ENCODE peak calls at places on chromosomes 13 and 19, in ten cellular contexts. I, X, Z, O, C, E, N, S, Q and M are unnamed samples.

GRCh38 chr13:43061496-43062280 is 38.3 kb downstream of the DNAJC15 start:
- DNase-seq in I (no peak), X (no peak), Z (no peak), O (peak; percentile 60), C (no peak), E (no peak), N (no peak), S (no peak), Q (no peak), M (no peak)

GRCh38 chr13:91133941-91134772 is 213.3 kb upstream of the MIR17HG start:
- DNase-seq in I (peak; percentile 29), X (peak; percentile 47), Z (peak; percentile 4), O (peak; percentile 61), C (peak; percentile 69), E (no peak), N (peak; percentile 57), S (peak; percentile 79), Q (no peak), M (peak; percentile 17)

GRCh38 chr19:18419699-18420460 is 682 bp downstream of the SSBP4 start:
- DNase-seq in I (peak; percentile 51), X (no peak), Z (peak; percentile 50), O (peak; percentile 35), C (peak; percentile 59), E (peak; percentile 66), N (no peak), S (no peak), Q (no peak), M (peak; percentile 20)

GRCh38 chr19:54179921-54180452 is 7.0 kb upstream of the TMC4 start:
- DNase-seq in I (no peak), X (no peak), Z (no peak), O (peak; percentile 16), C (no peak), E (no peak), N (peak; percentile 90), S (peak; percentile 72), Q (no peak), M (peak; percentile 59)

GRCh38 chr19:14559916-14560775 is 11.7 kb downstream of the NDUFB7 start:
- DNase-seq in I (no peak), X (no peak), Z (no peak), O (no peak), C (no peak), E (peak; percentile 76), N (no peak), S (no peak), Q (no peak), M (no peak)

GRCh38 chr19:5805465-5806132 is 732 bp downstream of the NRTN start:
- DNase-seq in I (no peak), X (peak; percentile 83), Z (peak; percentile 69), O (peak; percentile 82), C (peak; percentile 86), E (peak; percentile 83), N (peak; percentile 62), S (peak; percentile 36), Q (no peak), M (peak; percentile 84)

GRCh38 chr13:106533940-106534843 is 1.3 kb downstream of the EFNB2 start:
- DNase-seq in I (peak; percentile 40), X (peak; percentile 54), Z (peak; percentile 22), O (peak; percentile 56), C (peak; percentile 51), E (peak; percentile 69), N (no peak), S (peak; percentile 69), Q (no peak), M (no peak)

GRCh38 chr19:9917322-9917721 is 19.0 kb downstream of the OLFM2 start:
- DNase-seq in I (no peak), X (peak; percentile 50), Z (no peak), O (peak; percentile 85), C (peak; percentile 49), E (no peak), N (peak; percentile 61), S (peak; percentile 47), Q (no peak), M (no peak)

GRCh38 chr19:19075126-19075525 is 11.3 kb downstream of the SLC25A42 start:
- DNase-seq in I (no peak), X (no peak), Z (no peak), O (no peak), C (no peak), E (no peak), N (no peak), S (no peak), Q (no peak), M (no peak)

GRCh38 chr19:45730389-45731288 is at the start of gene FBXO46:
- DNase-seq in I (peak; percentile 97), X (peak; percentile 98), Z (peak; percentile 90), O (peak; percentile 95), C (peak; percentile 99), E (peak; percentile 97), N (peak; percentile 99), S (peak; percentile 99), Q (peak; percentile 94), M (peak; percentile 92)
- TF ChIP-seq CTCF in I (no peak), X (no peak), Z (no peak), O (peak; percentile 19), C (peak; percentile 44), E (no peak), N (no peak), S (peak; percentile 2), Q (peak; percentile 36), M (peak; percentile 15)

GRCh38 chr19:49056101-49056901 is 1.2 kb downstream of the CGB7 start:
- DNase-seq in I (peak; percentile 49), X (peak; percentile 62), Z (peak; percentile 56), O (peak; percentile 52), C (peak; percentile 70), E (peak; percentile 71), N (peak; percentile 64), S (peak; percentile 31), Q (no peak), M (peak; percentile 51)
- TF ChIP-seq CTCF in I (no peak), X (peak; percentile 44), Z (no peak), O (peak; percentile 18), C (peak; percentile 58), E (peak; percentile 29), N (peak; percentile 15), S (peak; percentile 18), Q (peak; percentile 52), M (peak; percentile 39)

GRCh38 chr13:72221276-72221962 is 354.4 kb upstream of the DACH1 start:
- DNase-seq in I (no peak), X (peak; percentile 40), Z (no peak), O (peak; percentile 59), C (peak; percentile 66), E (no peak), N (peak; percentile 24), S (peak; percentile 7), Q (no peak), M (no peak)
- TF ChIP-seq CTCF in I (no peak), X (peak; percentile 57), Z (no peak), O (peak; percentile 66), C (peak; percentile 82), E (no peak), N (peak; percentile 18), S (peak; percentile 44), Q (peak; percentile 55), M (peak; percentile 72)

GRCh38 chr13:76864259-76864658 is 21.9 kb downstream of the KCTD12 start:
- DNase-seq in I (no peak), X (no peak), Z (no peak), O (no peak), C (no peak), E (no peak), N (no peak), S (no peak), Q (no peak), M (no peak)

GRCh38 chr13:76868451-76868850 is 17.8 kb downstream of the KCTD12 start:
- DNase-seq in I (no peak), X (no peak), Z (no peak), O (no peak), C (no peak), E (no peak), N (no peak), S (no peak), Q (no peak), M (no peak)

GRCh38 chr13:76863022-76863421 is 23.2 kb downstream of the KCTD12 start:
- DNase-seq in I (no peak), X (no peak), Z (no peak), O (no peak), C (no peak), E (no peak), N (no peak), S (no peak), Q (no peak), M (no peak)

GRCh38 chr13:76865109-76865508 is 21.1 kb downstream of the KCTD12 start:
- DNase-seq in I (no peak), X (no peak), Z (no peak), O (no peak), C (no peak), E (no peak), N (no peak), S (no peak), Q (no peak), M (no peak)

GRCh38 chr13:76865996-76866503 is 20.2 kb downstream of the KCTD12 start:
- DNase-seq in I (no peak), X (no peak), Z (no peak), O (no peak), C (no peak), E (no peak), N (no peak), S (no peak), Q (no peak), M (no peak)
- TF ChIP-seq CTCF in I (no peak), X (no peak), Z (no peak), O (no peak), C (no peak), E (no peak), N (no peak), S (no peak), Q (no peak), M (no peak)

DNA sequence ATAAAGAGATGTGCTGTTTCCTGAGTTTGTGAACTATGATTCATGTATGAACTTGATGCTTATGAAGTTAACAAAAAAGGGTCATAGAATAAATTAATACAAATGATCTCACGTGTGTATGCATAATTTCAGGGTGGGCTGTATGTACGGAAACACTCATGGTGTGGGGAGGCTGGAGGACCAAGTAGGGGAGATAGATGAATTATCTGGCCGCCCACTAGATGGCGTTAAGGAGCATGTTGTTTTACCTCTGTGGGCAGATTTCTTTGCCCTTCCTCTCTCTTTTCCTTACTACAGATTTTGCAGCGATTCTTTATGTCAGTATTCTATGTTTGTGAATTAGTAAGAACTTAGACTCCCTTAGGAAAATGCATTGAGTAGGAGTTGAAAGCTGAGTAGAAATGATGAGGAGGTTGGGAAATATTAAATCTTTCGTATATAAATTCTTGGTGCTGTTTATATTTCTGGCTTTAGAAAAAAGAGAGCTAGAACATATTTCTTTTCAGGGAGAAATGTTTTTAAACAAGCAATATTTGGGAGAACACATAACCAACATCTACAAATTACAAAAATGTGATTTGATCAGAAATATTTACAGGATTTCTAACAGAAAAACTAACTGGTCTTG is 47.4 kb upstream of the TMTC4 start:
- DNase-seq in I (peak; percentile 35), X (peak; percentile 64), Z (peak; percentile 57), O (peak; percentile 63), C (peak; percentile 67), E (no peak), N (peak; percentile 31), S (peak; percentile 63), Q (no peak), M (peak; percentile 27)
- TF ChIP-seq CTCF in I (peak; percentile 33), X (peak; percentile 80), Z (peak; percentile 79), O (peak; percentile 69), C (peak; percentile 69), E (peak; percentile 46), N (peak; percentile 60), S (peak; percentile 80), Q (peak; percentile 83), M (peak; percentile 70)

DNA sequence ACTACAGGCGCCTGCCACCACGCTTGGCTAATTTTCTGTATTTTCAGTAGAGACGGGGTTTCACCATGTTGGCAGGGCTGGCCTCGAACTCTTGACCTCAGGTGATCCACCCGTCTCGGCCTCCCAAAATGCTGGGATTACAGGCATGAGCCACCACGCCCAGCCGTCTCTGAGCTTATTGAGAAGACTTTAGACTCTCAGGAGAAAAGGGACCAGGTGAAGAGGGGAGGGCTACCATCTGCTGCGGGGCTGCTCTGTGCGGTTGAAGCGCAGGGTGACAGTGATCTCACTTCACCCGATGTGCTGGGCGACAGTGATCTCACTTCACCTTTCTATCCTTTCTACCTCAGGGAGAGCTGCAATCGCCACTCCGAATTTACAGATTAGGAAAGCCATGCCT is 25.3 kb downstream of the PDCD5 start:
- DNase-seq in I (no peak), X (peak; percentile 24), Z (no peak), O (no peak), C (no peak), E (no peak), N (no peak), S (no peak), Q (no peak), M (no peak)
- TF ChIP-seq CTCF in I (no peak), X (no peak), Z (no peak), O (no peak), C (no peak), E (no peak), N (no peak), S (no peak), Q (no peak), M (no peak)